ENCODE peak calls at places on chromosomes 4 and X, in eight cellular contexts. One of them, this sample, is unnamed.

GRCh38 chrX:23981711-23982110 is 45.3 kb downstream of the KLHL15 start:
- DNase-seq in HFF-Myc: no peak
- DNase-seq in H4: no peak
- DNase-seq in substantia nigra: no peak
- DNase-seq in T-cell: no peak
- DNase-seq in breast epithelium: no peak
- DNase-seq in omental fat pad: no peak
- DNase-seq in NCI-H2081: no peak
- DNase-seq in this sample: no peak

GRCh38 chrX:129783176-129783776 is 3.5 kb downstream of the SASH3 start:
- DNase-seq in substantia nigra: no peak
- DNase-seq in HFF-Myc: no peak
- DNase-seq in NCI-H2081: no peak
- DNase-seq in T-cell: no peak
- DNase-seq in omental fat pad: no peak
- DNase-seq in breast epithelium: no peak
- DNase-seq in H4: no peak
- DNase-seq in this sample: no peak

GRCh38 chr4:1569461-1570151 is 114.5 kb downstream of the FAM53A start:
- DNase-seq in HFF-Myc: no peak
- DNase-seq in breast epithelium: no peak
- DNase-seq in H4: no peak
- DNase-seq in substantia nigra: no peak
- DNase-seq in T-cell: no peak
- DNase-seq in NCI-H2081: no peak
- DNase-seq in omental fat pad: no peak
- DNase-seq in this sample: no peak

GRCh38 chrX:51461053-51462050 is 35.0 kb downstream of the NUDT11 start:
- DNase-seq in substantia nigra: no peak
- DNase-seq in breast epithelium: no peak
- DNase-seq in H4: peak; percentile 22
- DNase-seq in HFF-Myc: no peak
- DNase-seq in omental fat pad: no peak
- DNase-seq in T-cell: no peak
- DNase-seq in NCI-H2081: no peak
- DNase-seq in this sample: no peak

GRCh38 chrX:136767104-136767941 is 13.4 kb downstream of the ARHGEF6 start:
- DNase-seq in breast epithelium: peak; percentile 69
- DNase-seq in H4: peak; percentile 57
- DNase-seq in NCI-H2081: no peak
- DNase-seq in T-cell: peak; percentile 53
- DNase-seq in HFF-Myc: no peak
- DNase-seq in omental fat pad: no peak
- DNase-seq in substantia nigra: no peak
- DNase-seq in this sample: peak; percentile 5

GRCh38 chr4:40377462-40378385 is 42.6 kb downstream of the CHRNA9 start:
- DNase-seq in breast epithelium: no peak
- DNase-seq in HFF-Myc: no peak
- DNase-seq in H4: no peak
- DNase-seq in NCI-H2081: no peak
- DNase-seq in omental fat pad: no peak
- DNase-seq in substantia nigra: no peak
- DNase-seq in T-cell: no peak
- DNase-seq in this sample: no peak

GRCh38 chrX:22629105-22629725 is 356.5 kb downstream of the CBLL2 start:
- DNase-seq in NCI-H2081: no peak
- DNase-seq in T-cell: no peak
- DNase-seq in H4: peak; percentile 6
- DNase-seq in breast epithelium: no peak
- DNase-seq in substantia nigra: no peak
- DNase-seq in omental fat pad: no peak
- DNase-seq in HFF-Myc: no peak
- DNase-seq in this sample: no peak

GRCh38 chr4:52646096-52646495 is 13.0 kb downstream of the USP46 start:
- DNase-seq in breast epithelium: no peak
- DNase-seq in NCI-H2081: no peak
- DNase-seq in HFF-Myc: no peak
- DNase-seq in H4: no peak
- DNase-seq in omental fat pad: no peak
- DNase-seq in T-cell: no peak
- DNase-seq in substantia nigra: no peak
- DNase-seq in this sample: no peak

GRCh38 chr4:72418458-72418857 is 150.6 kb downstream of the ADAMTS3 start:
- DNase-seq in H4: peak; percentile 51
- DNase-seq in NCI-H2081: peak; percentile 31
- DNase-seq in breast epithelium: no peak
- DNase-seq in omental fat pad: no peak
- DNase-seq in HFF-Myc: peak; percentile 94
- DNase-seq in T-cell: no peak
- DNase-seq in substantia nigra: no peak
- DNase-seq in this sample: peak; percentile 11

GRCh38 chr4:128358903-128359260 is 71.3 kb upstream of the PGRMC2 start:
- DNase-seq in H4: no peak
- DNase-seq in omental fat pad: no peak
- DNase-seq in breast epithelium: no peak
- DNase-seq in NCI-H2081: no peak
- DNase-seq in HFF-Myc: no peak
- DNase-seq in substantia nigra: no peak
- DNase-seq in T-cell: no peak
- DNase-seq in this sample: no peak

GRCh38 chr4:141142423-141142822 is 9.2 kb upstream of the RNF150 start:
- DNase-seq in T-cell: no peak
- DNase-seq in H4: peak; percentile 85
- DNase-seq in NCI-H2081: no peak
- DNase-seq in breast epithelium: no peak
- DNase-seq in omental fat pad: no peak
- DNase-seq in HFF-Myc: no peak
- DNase-seq in substantia nigra: no peak
- DNase-seq in this sample: no peak

GRCh38 chrX:94401426-94401825 is 727.4 kb downstream of the FAM133A start:
- DNase-seq in HFF-Myc: no peak
- DNase-seq in omental fat pad: no peak
- DNase-seq in H4: no peak
- DNase-seq in T-cell: no peak
- DNase-seq in NCI-H2081: no peak
- DNase-seq in breast epithelium: no peak
- DNase-seq in substantia nigra: no peak
- DNase-seq in this sample: no peak

GRCh38 chr4:147733614-147734344 is 1.9 kb downstream of the ARHGAP10 start:
- DNase-seq in substantia nigra: no peak
- DNase-seq in omental fat pad: no peak
- DNase-seq in T-cell: no peak
- DNase-seq in HFF-Myc: no peak
- DNase-seq in H4: no peak
- DNase-seq in NCI-H2081: no peak
- DNase-seq in breast epithelium: no peak
- DNase-seq in this sample: no peak

GRCh38 chrX:99914676-99915075 is 495.4 kb downstream of the PCDH19 start:
- DNase-seq in H4: peak; percentile 24
- DNase-seq in substantia nigra: no peak
- DNase-seq in omental fat pad: no peak
- DNase-seq in HFF-Myc: no peak
- DNase-seq in T-cell: no peak
- DNase-seq in breast epithelium: no peak
- DNase-seq in NCI-H2081: no peak
- DNase-seq in this sample: no peak

GRCh38 chr4:75432683-75433082 is 81.5 kb downstream of the RCHY1 start:
- DNase-seq in T-cell: no peak
- DNase-seq in H4: no peak
- DNase-seq in NCI-H2081: no peak
- DNase-seq in omental fat pad: no peak
- DNase-seq in substantia nigra: no peak
- DNase-seq in breast epithelium: no peak
- DNase-seq in HFF-Myc: no peak
- DNase-seq in this sample: no peak

GRCh38 chr4:80240976-80241375 is 25.5 kb upstream of the FGF5 start:
- DNase-seq in breast epithelium: no peak
- DNase-seq in HFF-Myc: no peak
- DNase-seq in T-cell: no peak
- DNase-seq in substantia nigra: no peak
- DNase-seq in NCI-H2081: no peak
- DNase-seq in H4: no peak
- DNase-seq in omental fat pad: no peak
- DNase-seq in this sample: no peak

GRCh38 chrX:142601792-142602191 is 396.7 kb upstream of the MAGEC2 start:
- DNase-seq in HFF-Myc: no peak
- DNase-seq in omental fat pad: no peak
- DNase-seq in breast epithelium: no peak
- DNase-seq in H4: no peak
- DNase-seq in NCI-H2081: no peak
- DNase-seq in substantia nigra: no peak
- DNase-seq in T-cell: no peak
- DNase-seq in this sample: no peak